ENCODE peak calls at places on chromosomes 7 and 10, in ten cellular contexts. U is cardiac septum; W is skeletal muscle cell; R is stimulated activated CD8-positive, alpha-beta memory T cell treated with anti-CD3 and anti-CD28 coated beads, Interleukin-4, amount 100 ng/mL, for 4 hours; C is NCI-H2171 treated with DMSO at 0.1 percent for 48 hours; M is kidney glomerular epithelial cell; S is cerebellum; A is choroid plexus epithelial cell; X is prostate gland; K is tibial artery. T is an unnamed sample.

GRCh38 chr10:89668391-89669180 is 23.5 kb upstream of the PANK1 start:
- DNase-seq in C (no peak), M (no peak), A (no peak), K (no peak), X (no peak), U (no peak), W (no peak), S (no peak), R (no peak), T (peak)

GRCh38 chr7:7732566-7733290 is 14.3 kb upstream of the RPA3 start:
- DNase-seq in X (no peak), R (no peak), S (no peak), M (no peak), A (peak), U (no peak), C (no peak), W (peak), K (no peak), T (no peak)

GRCh38 chr7:151590801-151591771 is 71.4 kb upstream of the RHEB start:
- DNase-seq in R (no peak), K (no peak), U (no peak), W (no peak), A (no peak), S (peak), C (no peak), M (no peak), X (no peak), T (no peak)

GRCh38 chr7:117871778-117872538 is 1.3 kb downstream of the CTTNBP2 start:
- DNase-seq in M (peak), A (peak), X (no peak), U (no peak), C (no peak), S (peak), W (no peak), K (peak), R (no peak), T (no peak)

GRCh38 chr7:24812313-24812945 is 55.2 kb upstream of the GSDME start:
- DNase-seq in A (peak), M (peak), C (peak), U (no peak), X (no peak), S (peak), K (no peak), W (no peak), R (no peak), T (no peak)

GRCh38 chr7:55224810-55225209 is 140.3 kb upstream of the LANCL2 start:
- DNase-seq in M (no peak), U (no peak), X (no peak), C (no peak), K (no peak), W (no peak), S (no peak), A (no peak), R (no peak), T (no peak)

GRCh38 chr7:125599387-125599786 is 669.8 kb upstream of the POT1 start:
- DNase-seq in X (no peak), U (no peak), M (no peak), C (no peak), A (peak), K (no peak), R (no peak), W (no peak), S (no peak), T (no peak)

GRCh38 chr7:116953727-116954442 is 584 bp downstream of the ST7 start:
- DNase-seq in M (peak), C (peak), X (peak), W (peak), A (peak), K (peak), S (peak), U (peak), R (no peak), T (peak)

GRCh38 chr7:47725031-47725780 is 143.3 kb upstream of the TNS3 start:
- DNase-seq in K (no peak), A (peak), W (no peak), X (no peak), S (no peak), C (no peak), M (peak), R (no peak), U (no peak), T (no peak)

GRCh38 chr10:22553452-22553995 is 160.9 kb downstream of the PIP4K2A start:
- DNase-seq in M (no peak), A (no peak), S (no peak), C (no peak), W (no peak), U (no peak), R (no peak), K (no peak), X (no peak), T (no peak)

GRCh38 chr7:47571355-47572100 is 10.4 kb downstream of the TNS3 start:
- DNase-seq in K (peak), R (no peak), U (peak), W (peak), C (peak), X (no peak), M (peak), S (no peak), A (peak), T (peak)

GRCh38 chr10:32950457-32951109 is 7.4 kb downstream of the ITGB1 start:
- DNase-seq in X (no peak), W (no peak), R (no peak), U (no peak), M (no peak), K (no peak), S (no peak), C (peak), A (no peak), T (no peak)

GRCh38 chr7:157006829-157007469 is 3.5 kb downstream of the MNX1 start:
- DNase-seq in C (no peak), R (no peak), K (no peak), S (no peak), U (no peak), M (no peak), W (no peak), X (no peak), A (no peak), T (no peak)

GRCh38 chr10:126663880-126664279 is 6.6 kb downstream of the C10orf90 start:
- DNase-seq in A (peak), M (no peak), R (no peak), W (peak), C (no peak), S (no peak), K (no peak), X (no peak), U (peak), T (no peak)

GRCh38 chr10:59323831-59324401 is 38.4 kb downstream of the FAM13C start:
- DNase-seq in U (no peak), K (no peak), W (no peak), S (no peak), M (no peak), X (no peak), R (no peak), A (no peak), C (no peak), T (no peak)

GRCh38 chr7:140616328-140616727 is 24.3 kb downstream of the DENND2A start:
- DNase-seq in C (no peak), M (no peak), S (no peak), K (no peak), W (no peak), R (no peak), U (no peak), A (no peak), X (no peak), T (no peak)

GRCh38 chr7:132185150-132185549 is 391.1 kb downstream of the PLXNA4 start:
- DNase-seq in R (no peak), S (no peak), C (no peak), W (no peak), A (no peak), K (no peak), X (no peak), U (no peak), M (no peak), T (no peak)

GRCh38 chr7:84502222-84502621 is 307.6 kb upstream of the SEMA3A start:
- DNase-seq in R (no peak), C (no peak), W (no peak), U (no peak), S (no peak), K (no peak), A (no peak), M (no peak), X (no peak), T (no peak)

GRCh38 chr7:2480071-2480410 is 3.8 kb upstream of the GRIFIN start:
- DNase-seq in A (peak), C (no peak), U (no peak), W (no peak), S (no peak), M (no peak), R (no peak), K (no peak), X (no peak), T (no peak)

GRCh38 chr7:36441344-36442022 is 51.8 kb downstream of the ANLN start:
- DNase-seq in W (no peak), U (no peak), C (peak), A (no peak), K (no peak), R (no peak), M (no peak), S (peak), X (no peak), T (no peak)

GRCh38 chr10:127018298-127018650 is 113.0 kb downstream of the DOCK1 start:
- DNase-seq in M (no peak), K (no peak), C (no peak), A (no peak), R (no peak), W (no peak), X (no peak), S (no peak), U (no peak), T (no peak)

GRCh38 chr7:37853468-37853867 is 5.1 kb downstream of the NME8 start:
- DNase-seq in M (no peak), X (no peak), K (no peak), A (peak), C (peak), R (no peak), S (no peak), W (no peak), U (no peak), T (peak)

GRCh38 chr10:13414855-13415254 is 66.8 kb upstream of the SEPHS1 start:
- DNase-seq in W (no peak), M (no peak), K (no peak), A (peak), U (no peak), X (no peak), R (no peak), C (no peak), S (no peak), T (no peak)

GRCh38 chr10:62853710-62854109 is 37.5 kb upstream of the EGR2 start:
- DNase-seq in X (no peak), R (peak), A (peak), C (no peak), W (no peak), K (no peak), U (no peak), M (no peak), S (no peak), T (peak)

GRCh38 chr7:33774762-33775523 is 130.4 kb upstream of the BMPER start:
- DNase-seq in K (peak), S (no peak), W (peak), R (no peak), X (no peak), C (no peak), U (no peak), A (peak), M (no peak), T (no peak)

GRCh38 chr7:106987777-106988176 is 56.7 kb upstream of the PRKAR2B start:
- DNase-seq in S (no peak), M (no peak), R (no peak), W (no peak), X (no peak), K (no peak), C (no peak), U (no peak), A (no peak), T (no peak)

GRCh38 chr7:24982917-24983316 is 2.9 kb upstream of the OSBPL3 start:
- DNase-seq in X (no peak), W (no peak), M (no peak), S (no peak), K (no peak), C (no peak), R (no peak), A (no peak), U (no peak), T (no peak)